ENCODE peak calls at places on chromosome 7, in five cellular contexts. One of them, this sample, is unnamed.

GRCh38 chr7:35485436-35485835 is 209.5 kb downstream of the HERPUD2 start:
- DNase-seq in endothelial cell: no peak
- DNase-seq in right lobe of liver: no peak
- DNase-seq in testis: no peak
- DNase-seq in NB4: no peak
- DNase-seq in this sample: no peak

GRCh38 chr7:98133181-98133580 is 26.5 kb downstream of the LMTK2 start:
- DNase-seq in endothelial cell: no peak
- DNase-seq in right lobe of liver: no peak
- DNase-seq in testis: no peak
- DNase-seq in NB4: peak
- DNase-seq in this sample: peak

GRCh38 chr7:98138679-98139078 is 32.0 kb downstream of the LMTK2 start:
- DNase-seq in endothelial cell: no peak
- DNase-seq in right lobe of liver: no peak
- DNase-seq in testis: no peak
- DNase-seq in NB4: no peak
- DNase-seq in this sample: no peak

GRCh38 chr7:37315752-37316711 is 132.6 kb downstream of the ELMO1 start:
- DNase-seq in endothelial cell: no peak
- DNase-seq in right lobe of liver: no peak
- DNase-seq in testis: no peak
- DNase-seq in NB4: peak
- DNase-seq in this sample: no peak

GRCh38 chr7:100803398-100804161 is 23.7 kb downstream of the EPHB4 start:
- DNase-seq in endothelial cell: peak
- DNase-seq in right lobe of liver: no peak
- DNase-seq in testis: peak
- DNase-seq in NB4: peak
- DNase-seq in this sample: peak

GRCh38 chr7:106064836-106065559 is 47.1 kb downstream of the SYPL1 start:
- DNase-seq in endothelial cell: no peak
- DNase-seq in right lobe of liver: peak
- DNase-seq in testis: peak
- DNase-seq in NB4: peak
- DNase-seq in this sample: no peak

GRCh38 chr7:43869898-43870240 is 552 bp upstream of the MRPS24 start:
- DNase-seq in endothelial cell: no peak
- DNase-seq in right lobe of liver: no peak
- DNase-seq in testis: peak
- DNase-seq in NB4: peak
- DNase-seq in this sample: peak

GRCh38 chr7:32901629-32902028 is 10.1 kb upstream of the KBTBD2 start:
- DNase-seq in endothelial cell: no peak
- DNase-seq in right lobe of liver: no peak
- DNase-seq in testis: no peak
- DNase-seq in NB4: no peak
- DNase-seq in this sample: no peak

GRCh38 chr7:1025747-1026581 is 18.4 kb upstream of the GPR146 start:
- DNase-seq in endothelial cell: no peak
- DNase-seq in right lobe of liver: no peak
- DNase-seq in testis: no peak
- DNase-seq in NB4: no peak
- DNase-seq in this sample: no peak

GRCh38 chr7:47591655-47592572 is 10.0 kb upstream of the TNS3 start:
- DNase-seq in endothelial cell: no peak
- DNase-seq in right lobe of liver: no peak
- DNase-seq in testis: no peak
- DNase-seq in NB4: no peak
- DNase-seq in this sample: no peak

GRCh38 chr7:106524690-106525059 is 136.3 kb downstream of the CCDC71L start:
- DNase-seq in endothelial cell: no peak
- DNase-seq in right lobe of liver: no peak
- DNase-seq in testis: no peak
- DNase-seq in NB4: no peak
- DNase-seq in this sample: no peak

GRCh38 chr7:43659549-43659896 is 69.8 kb downstream of the COA1 start:
- DNase-seq in endothelial cell: no peak
- DNase-seq in right lobe of liver: no peak
- DNase-seq in testis: no peak
- DNase-seq in NB4: no peak
- DNase-seq in this sample: no peak

GRCh38 chr7:5630670-5631069 is 150.8 kb downstream of the RNF216 start:
- DNase-seq in endothelial cell: no peak
- DNase-seq in right lobe of liver: no peak
- DNase-seq in testis: no peak
- DNase-seq in NB4: peak
- DNase-seq in this sample: peak

GRCh38 chr7:55246181-55246580 is 119.0 kb upstream of the LANCL2 start:
- DNase-seq in endothelial cell: no peak
- DNase-seq in right lobe of liver: no peak
- DNase-seq in testis: no peak
- DNase-seq in NB4: no peak
- DNase-seq in this sample: no peak

GRCh38 chr7:128170461-128170860 is 70.6 kb upstream of the LEP start:
- DNase-seq in endothelial cell: no peak
- DNase-seq in right lobe of liver: no peak
- DNase-seq in testis: no peak
- DNase-seq in NB4: no peak
- DNase-seq in this sample: no peak

GRCh38 chr7:131190581-131190980 is 137.1 kb upstream of the MKLN1 start:
- DNase-seq in endothelial cell: no peak
- DNase-seq in right lobe of liver: no peak
- DNase-seq in testis: no peak
- DNase-seq in NB4: no peak
- DNase-seq in this sample: no peak

GRCh38 chr7:132915652-132916051 is 166.2 kb downstream of the CHCHD3 start:
- DNase-seq in endothelial cell: no peak
- DNase-seq in right lobe of liver: no peak
- DNase-seq in testis: no peak
- DNase-seq in NB4: no peak
- DNase-seq in this sample: no peak

GRCh38 chr7:98165827-98166667 is 45.2 kb upstream of the BHLHA15 start:
- DNase-seq in endothelial cell: peak
- DNase-seq in right lobe of liver: peak
- DNase-seq in testis: peak
- DNase-seq in NB4: peak
- DNase-seq in this sample: peak

GRCh38 chr7:106421181-106421762 is 136.5 kb upstream of the NAMPT start:
- DNase-seq in endothelial cell: no peak
- DNase-seq in right lobe of liver: peak
- DNase-seq in testis: peak
- DNase-seq in NB4: peak
- DNase-seq in this sample: no peak

GRCh38 chr7:99653754-99654153 is 26.0 kb downstream of the CYP3A5 start:
- DNase-seq in endothelial cell: no peak
- DNase-seq in right lobe of liver: no peak
- DNase-seq in testis: no peak
- DNase-seq in NB4: no peak
- DNase-seq in this sample: no peak

GRCh38 chr7:47386273-47386820 is 195.6 kb downstream of the TNS3 start:
- DNase-seq in endothelial cell: no peak
- DNase-seq in right lobe of liver: peak
- DNase-seq in testis: no peak
- DNase-seq in NB4: no peak
- DNase-seq in this sample: no peak

GRCh38 chr7:47435889-47436312 is 146.0 kb downstream of the TNS3 start:
- DNase-seq in endothelial cell: peak
- DNase-seq in right lobe of liver: no peak
- DNase-seq in testis: peak
- DNase-seq in NB4: peak
- DNase-seq in this sample: peak

GRCh38 chr7:44101966-44102845 is 1.9 kb upstream of the AEBP1 start:
- DNase-seq in endothelial cell: no peak
- DNase-seq in right lobe of liver: no peak
- DNase-seq in testis: no peak
- DNase-seq in NB4: no peak
- DNase-seq in this sample: no peak

GRCh38 chr7:1460757-1461639 is 1.7 kb upstream of the MICALL2 start:
- DNase-seq in endothelial cell: no peak
- DNase-seq in right lobe of liver: peak
- DNase-seq in testis: peak
- DNase-seq in NB4: peak
- DNase-seq in this sample: no peak

GRCh38 chr7:157577796-157578339 is 241.1 kb downstream of the DNAJB6 start:
- DNase-seq in endothelial cell: no peak
- DNase-seq in right lobe of liver: no peak
- DNase-seq in testis: no peak
- DNase-seq in NB4: no peak
- DNase-seq in this sample: no peak

DNA sequence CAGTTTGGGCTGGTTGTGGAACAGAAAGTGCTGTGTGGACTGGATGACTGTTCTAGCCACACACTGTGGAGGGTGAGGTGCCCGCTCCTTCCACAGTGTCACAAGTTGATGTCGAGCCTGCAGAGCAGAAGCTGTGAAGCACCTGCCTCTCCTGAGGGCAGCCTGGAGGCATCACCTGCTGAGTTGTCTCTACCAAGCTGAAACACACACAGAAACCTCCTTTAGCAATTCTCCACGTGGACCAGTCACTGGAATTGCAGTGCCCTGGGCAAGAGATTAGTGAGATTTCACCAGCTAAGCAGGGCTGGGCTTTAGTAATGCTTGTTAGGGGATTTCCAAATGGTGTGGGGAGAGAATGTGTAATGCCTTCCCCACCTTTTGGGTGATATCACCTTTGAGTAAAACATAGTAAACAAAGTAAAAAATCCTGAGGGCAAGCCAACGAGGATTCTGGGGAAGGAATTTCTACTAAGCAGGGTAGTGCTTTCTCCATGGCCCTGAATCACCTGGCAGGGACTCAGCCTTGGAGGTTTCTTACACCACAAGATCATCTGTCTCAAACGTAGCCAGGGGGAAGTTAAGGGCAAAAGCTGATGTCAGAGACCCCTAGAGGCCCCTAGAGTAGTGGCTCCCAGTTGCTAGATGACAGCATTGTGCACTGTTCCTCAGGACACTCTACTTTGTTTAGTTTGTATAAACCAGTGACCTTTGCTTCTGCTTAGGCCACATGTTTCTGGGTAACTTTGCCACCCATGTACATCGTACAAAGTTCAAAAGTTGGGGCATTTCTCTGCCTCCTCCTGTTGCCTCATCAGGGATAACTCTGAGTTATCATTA is 233.1 kb upstream of the IGFBP3 start:
- DNase-seq in endothelial cell: no peak
- DNase-seq in right lobe of liver: peak
- DNase-seq in testis: no peak
- DNase-seq in NB4: no peak
- DNase-seq in this sample: peak
- TF ChIP-seq CTCF in endothelial cell: no peak
- TF ChIP-seq CTCF in right lobe of liver: no peak
- TF ChIP-seq CTCF in testis: no peak
- TF ChIP-seq CTCF in NB4: peak
- TF ChIP-seq CTCF in this sample: no peak

DNA sequence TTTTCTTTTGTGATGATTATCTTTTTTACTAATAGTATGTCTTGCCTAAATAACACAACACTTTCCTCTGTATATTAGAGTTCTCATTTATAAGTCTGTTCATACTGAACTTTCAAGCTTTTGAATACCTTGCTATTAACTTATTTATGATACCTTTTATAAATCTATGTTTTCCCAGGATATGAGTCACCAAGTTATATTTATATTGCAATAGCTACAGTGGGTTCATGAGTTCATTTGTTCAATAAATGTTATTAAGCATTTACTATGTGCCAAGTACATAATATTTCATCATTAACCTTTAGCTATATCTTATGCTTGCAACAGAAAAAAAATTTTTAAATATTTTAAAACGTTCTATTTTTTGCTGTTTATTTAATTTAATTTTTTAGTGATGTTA is 18.3 kb downstream of the CLCN1 start:
- DNase-seq in endothelial cell: no peak
- DNase-seq in right lobe of liver: no peak
- DNase-seq in testis: no peak
- DNase-seq in NB4: no peak
- DNase-seq in this sample: no peak
- TF ChIP-seq CTCF in endothelial cell: no peak
- TF ChIP-seq CTCF in right lobe of liver: no peak
- TF ChIP-seq CTCF in testis: no peak
- TF ChIP-seq CTCF in NB4: no peak
- TF ChIP-seq CTCF in this sample: no peak

GRCh38 chr7:29987821-29988317 is 1.7 kb downstream of the SCRN1 start:
- DNase-seq in endothelial cell: no peak
- DNase-seq in right lobe of liver: no peak
- DNase-seq in testis: no peak
- DNase-seq in NB4: no peak
- DNase-seq in this sample: no peak

GRCh38 chr7:29988391-29989256 is 977 bp downstream of the SCRN1 start:
- DNase-seq in endothelial cell: peak
- DNase-seq in right lobe of liver: peak
- DNase-seq in testis: peak
- DNase-seq in NB4: no peak
- DNase-seq in this sample: peak

GRCh38 chr7:29987083-29987482 is 2.5 kb downstream of the SCRN1 start:
- DNase-seq in endothelial cell: no peak
- DNase-seq in right lobe of liver: no peak
- DNase-seq in testis: no peak
- DNase-seq in NB4: no peak
- DNase-seq in this sample: no peak

GRCh38 chr7:29990931-29991330 is 1.3 kb upstream of the SCRN1 start:
- DNase-seq in endothelial cell: no peak
- DNase-seq in right lobe of liver: no peak
- DNase-seq in testis: no peak
- DNase-seq in NB4: no peak
- DNase-seq in this sample: no peak

GRCh38 chr7:29989257-29989995 is at the start of gene SCRN1:
- DNase-seq in endothelial cell: peak
- DNase-seq in right lobe of liver: no peak
- DNase-seq in testis: peak
- DNase-seq in NB4: peak
- DNase-seq in this sample: peak
- TF ChIP-seq CTCF in endothelial cell: no peak
- TF ChIP-seq CTCF in right lobe of liver: no peak
- TF ChIP-seq CTCF in testis: no peak
- TF ChIP-seq CTCF in NB4: no peak
- TF ChIP-seq CTCF in this sample: no peak

DNA sequence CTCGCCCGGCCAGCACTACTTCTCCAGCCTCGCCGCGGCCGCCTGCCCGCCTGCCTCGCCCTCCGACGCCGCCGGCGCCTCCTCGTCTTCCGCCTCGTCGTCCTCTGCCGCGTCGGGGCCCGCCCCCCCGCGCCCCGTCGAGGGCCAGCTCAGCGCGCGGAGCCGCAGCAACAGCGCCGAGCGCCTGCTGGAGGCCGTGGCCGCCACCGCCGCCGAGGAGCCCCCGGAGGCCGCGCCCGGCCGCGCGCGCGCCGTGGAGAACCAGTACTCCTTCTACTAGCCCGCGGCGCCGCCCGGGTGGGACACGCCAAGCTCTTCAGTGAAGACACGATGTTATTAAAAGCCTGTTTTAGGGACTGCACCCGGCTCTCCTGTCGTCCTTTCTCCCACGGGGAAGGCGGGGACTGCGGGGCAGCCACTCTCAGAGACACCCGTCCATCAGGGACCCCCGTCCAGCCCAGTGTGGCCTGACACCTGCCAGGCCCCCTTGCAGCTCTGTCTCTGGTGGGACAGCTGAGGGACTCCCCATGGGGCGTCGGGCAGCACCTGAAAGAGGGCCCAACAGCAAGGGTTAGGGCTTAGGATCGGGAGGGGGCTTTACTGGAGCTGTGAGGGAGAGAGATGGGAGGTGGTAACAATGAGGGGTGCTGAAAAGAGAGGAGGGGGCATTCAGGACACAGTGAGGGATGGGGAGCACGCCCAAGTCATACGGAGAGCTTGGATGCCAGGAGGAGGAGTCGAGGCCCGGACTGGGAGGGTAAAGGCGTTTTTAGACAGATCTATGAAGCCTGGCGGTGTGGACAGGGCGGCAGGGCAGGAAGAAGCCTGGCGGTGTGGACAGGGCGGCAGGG is 34.7 kb downstream of the SPDYE6 start:
- DNase-seq in endothelial cell: peak
- DNase-seq in right lobe of liver: peak
- DNase-seq in testis: peak
- DNase-seq in NB4: peak
- DNase-seq in this sample: peak
- TF ChIP-seq CTCF in endothelial cell: no peak
- TF ChIP-seq CTCF in right lobe of liver: no peak
- TF ChIP-seq CTCF in testis: no peak
- TF ChIP-seq CTCF in NB4: no peak
- TF ChIP-seq CTCF in this sample: no peak

This sample was measured in activated CD8-positive, alpha-beta T cell treated with anti-CD3 and anti-CD28 coated beads for 36 hours.